ENCODE peak calls at places on chromosomes 6 and 20, in ten cellular contexts. B, X, U, K, N, Q, F, J, V and O are unnamed samples.

GRCh38 chr6:129860901-129861665 is at the start of gene TMEM244:
- DNase-seq in B (no peak), X (peak), U (no peak), K (peak), N (peak), Q (peak), F (no peak), J (no peak), V (no peak), O (no peak)

GRCh38 chr20:41497186-41497895 is 120.8 kb downstream of the CHD6 start:
- DNase-seq in B (no peak), X (no peak), U (peak), K (no peak), N (no peak), Q (no peak), F (no peak), J (no peak), V (no peak), O (no peak)

GRCh38 chr6:25022140-25022553 is 86.4 kb upstream of the RIPOR2 start:
- DNase-seq in B (peak), X (peak), U (no peak), K (peak), N (peak), Q (no peak), F (no peak), J (no peak), V (no peak), O (peak)

GRCh38 chr6:39785281-39785680 is 6.9 kb upstream of the DAAM2 start:
- DNase-seq in B (no peak), X (no peak), U (no peak), K (no peak), N (no peak), Q (no peak), F (no peak), J (no peak), V (no peak), O (no peak)

GRCh38 chr6:111985202-111985731 is 68.6 kb upstream of the CCN6 start:
- DNase-seq in B (peak), X (peak), U (peak), K (peak), N (peak), Q (peak), F (peak), J (peak), V (peak), O (peak)

GRCh38 chr20:3172933-3173581 is at the start of gene LZTS3:
- DNase-seq in B (peak), X (peak), U (peak), K (peak), N (peak), Q (peak), F (no peak), J (peak), V (no peak), O (peak)

GRCh38 chr20:9068232-9068781 is 580 bp upstream of the PLCB4 start:
- DNase-seq in B (peak), X (no peak), U (peak), K (peak), N (no peak), Q (no peak), F (no peak), J (peak), V (no peak), O (no peak)

GRCh38 chr6:107928984-107929383 is 29.0 kb downstream of the SEC63 start:
- DNase-seq in B (no peak), X (no peak), U (no peak), K (no peak), N (no peak), Q (no peak), F (no peak), J (no peak), V (no peak), O (no peak)

GRCh38 chr20:49501917-49502316 is 19.4 kb upstream of the KCNB1 start:
- DNase-seq in B (peak), X (peak), U (no peak), K (peak), N (peak), Q (peak), F (no peak), J (no peak), V (no peak), O (peak)

GRCh38 chr20:54306985-54307710 is 99.3 kb downstream of the PFDN4 start:
- DNase-seq in B (no peak), X (no peak), U (no peak), K (no peak), N (no peak), Q (no peak), F (no peak), J (no peak), V (no peak), O (no peak)

GRCh38 chr6:98842489-98843180 is 8.3 kb downstream of the POU3F2 start:
- DNase-seq in B (no peak), X (no peak), U (no peak), K (no peak), N (no peak), Q (no peak), F (no peak), J (no peak), V (no peak), O (no peak)

GRCh38 chr6:45541934-45542333 is 164.2 kb upstream of the SUPT3H start:
- DNase-seq in B (peak), X (no peak), U (no peak), K (no peak), N (no peak), Q (no peak), F (no peak), J (no peak), V (no peak), O (no peak)

GRCh38 chr6:51093899-51094665 is 275.4 kb downstream of the TFAP2B start:
- DNase-seq in B (no peak), X (no peak), U (no peak), K (peak), N (no peak), Q (no peak), F (no peak), J (no peak), V (no peak), O (no peak)

GRCh38 chr6:65979120-65979519 is 272.1 kb upstream of the EYS start:
- DNase-seq in B (no peak), X (no peak), U (no peak), K (no peak), N (no peak), Q (no peak), F (no peak), J (no peak), V (no peak), O (peak)

GRCh38 chr20:32474967-32475819 is 109.9 kb downstream of the NOL4L start:
- DNase-seq in B (peak), X (peak), U (peak), K (peak), N (peak), Q (peak), F (peak), J (peak), V (peak), O (peak)

GRCh38 chr6:134317471-134318131 is at the start of gene SGK1:
- DNase-seq in B (peak), X (peak), U (peak), K (peak), N (peak), Q (peak), F (no peak), J (no peak), V (no peak), O (peak)

DNA sequence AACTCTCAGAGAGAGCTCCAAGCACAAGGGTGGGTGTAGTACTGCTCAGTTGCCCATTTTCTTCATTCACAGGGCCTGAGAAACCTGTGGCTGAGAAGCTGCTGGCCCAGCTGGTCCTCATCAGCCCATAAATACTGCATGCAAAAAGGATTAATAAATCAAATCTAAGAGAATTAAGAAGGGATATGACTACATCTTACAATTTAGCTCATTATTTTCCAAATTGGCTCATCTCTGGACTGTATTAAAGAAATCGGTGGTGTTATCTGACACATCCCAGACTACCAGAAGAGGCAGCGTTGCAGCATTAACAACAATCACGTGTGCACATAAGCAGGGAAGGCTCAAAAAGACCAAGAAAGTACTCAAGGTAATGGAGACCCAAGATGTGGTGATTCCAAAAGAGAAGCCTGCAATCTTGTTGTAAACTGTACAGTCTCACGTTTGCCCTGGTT is 90.7 kb downstream of the CD24 start:
- DNase-seq in B (no peak), X (no peak), U (peak), K (peak), N (no peak), Q (no peak), F (no peak), J (no peak), V (no peak), O (no peak)
- TF ChIP-seq CTCF in B (no peak), X (no peak), U (peak), K (peak), N (no peak), Q (no peak), F (no peak), J (no peak), V (peak), O (no peak)

GRCh38 chr6:168441434-168442391 is 729 bp downstream of the SMOC2 start:
- DNase-seq in B (no peak), X (no peak), U (no peak), K (no peak), N (no peak), Q (no peak), F (no peak), J (no peak), V (no peak), O (no peak)
- H3K4me3 ChIP-seq in B (peak), X (no peak), U (peak), K (no peak), N (peak), Q (no peak), F (no peak), J (peak), V (no peak), O (no peak)

GRCh38 chr6:157198425-157199279 is 124.7 kb downstream of the TMEM242 start:
- DNase-seq in B (peak), X (peak), U (peak), K (peak), N (peak), Q (no peak), F (no peak), J (peak), V (peak), O (peak)
- TF ChIP-seq CTCF in B (no peak), X (no peak), U (no peak), K (no peak), N (no peak), Q (no peak), F (no peak), J (no peak), V (no peak), O (no peak)

GRCh38 chr6:27156874-27157460 is 90.5 kb upstream of the PRSS16 start:
- DNase-seq in B (no peak), X (peak), U (no peak), K (no peak), N (no peak), Q (no peak), F (no peak), J (no peak), V (no peak), O (no peak)

GRCh38 chr6:27159725-27160124 is 87.8 kb upstream of the PRSS16 start:
- DNase-seq in B (no peak), X (no peak), U (no peak), K (no peak), N (no peak), Q (no peak), F (no peak), J (no peak), V (no peak), O (no peak)

GRCh38 chr6:27161115-27161514 is 86.4 kb upstream of the PRSS16 start:
- DNase-seq in B (no peak), X (no peak), U (no peak), K (no peak), N (no peak), Q (no peak), F (no peak), J (no peak), V (no peak), O (no peak)

GRCh38 chr6:27157461-27158315 is 89.8 kb upstream of the PRSS16 start:
- DNase-seq in B (peak), X (peak), U (peak), K (peak), N (peak), Q (peak), F (no peak), J (peak), V (peak), O (peak)

GRCh38 chr6:27158316-27158643 is 89.2 kb upstream of the PRSS16 start:
- DNase-seq in B (no peak), X (no peak), U (no peak), K (no peak), N (no peak), Q (no peak), F (no peak), J (no peak), V (no peak), O (no peak)
- H3K4me3 ChIP-seq in B (no peak), X (no peak), U (no peak), K (no peak), N (no peak), Q (no peak), F (peak), J (peak), V (peak), O (no peak)

GRCh38 chr6:125793280-125793679 is 2.5 kb downstream of the NCOA7 start:
- DNase-seq in B (peak), X (peak), U (no peak), K (no peak), N (peak), Q (no peak), F (no peak), J (no peak), V (no peak), O (peak)
- TF ChIP-seq CTCF in B (no peak), X (no peak), U (no peak), K (no peak), N (no peak), Q (no peak), F (no peak), J (no peak), V (no peak), O (no peak)

DNA sequence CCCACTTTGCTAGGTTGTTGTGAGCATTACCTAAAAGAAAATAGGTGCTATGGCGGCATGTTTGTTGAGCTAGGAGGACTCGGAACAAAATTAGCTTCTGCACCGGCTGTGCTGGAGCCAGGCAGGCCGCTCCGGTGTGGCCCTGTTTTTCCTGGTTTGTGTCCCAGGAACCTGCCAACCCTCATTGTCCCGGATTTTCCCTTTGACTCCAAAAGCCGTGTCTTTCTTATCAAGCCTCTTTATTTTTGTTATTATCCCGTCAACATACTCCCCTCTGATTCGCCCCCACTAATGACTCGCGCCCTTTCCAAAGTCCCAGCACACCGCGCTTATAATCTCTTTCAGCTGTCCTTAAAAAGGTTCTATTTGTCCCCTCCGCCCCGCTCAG is 117.0 kb downstream of the MYLK4 start:
- DNase-seq in B (no peak), X (no peak), U (no peak), K (no peak), N (no peak), Q (no peak), F (no peak), J (no peak), V (no peak), O (no peak)
- H3K4me3 ChIP-seq in B (peak), X (peak), U (peak), K (peak), N (peak), Q (peak), F (no peak), J (peak), V (no peak), O (peak)

DNA sequence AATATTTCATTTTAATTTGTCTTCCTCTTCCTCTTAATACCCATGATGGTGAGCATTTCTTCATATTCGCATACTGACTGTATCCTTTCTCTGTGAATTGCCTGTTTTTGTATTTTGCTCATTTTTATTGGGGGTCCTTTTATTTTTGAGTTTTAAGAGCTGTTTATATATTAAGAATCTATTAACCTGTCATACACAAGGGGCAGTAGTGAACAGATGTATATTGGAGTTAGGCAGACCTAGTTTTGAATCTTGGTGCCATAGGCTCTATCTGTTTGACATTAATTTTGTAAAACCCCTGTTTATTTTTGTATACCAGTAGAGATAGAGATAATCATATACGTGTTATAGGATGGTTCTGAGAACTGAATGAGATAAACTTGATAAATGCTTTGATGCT is 3.1 kb upstream of the WFDC5 start:
- DNase-seq in B (no peak), X (no peak), U (no peak), K (no peak), N (no peak), Q (no peak), F (no peak), J (no peak), V (no peak), O (no peak)
- TF ChIP-seq CTCF in B (peak), X (peak), U (no peak), K (no peak), N (peak), Q (peak), F (peak), J (no peak), V (peak), O (peak)

GRCh38 chr20:64084209-64085152 is at the start of gene LKAAEAR1:
- DNase-seq in B (no peak), X (no peak), U (peak), K (no peak), N (no peak), Q (no peak), F (no peak), J (no peak), V (no peak), O (no peak)

GRCh38 chr20:64082126-64082638 is 2.0 kb downstream of the LKAAEAR1 start:
- DNase-seq in B (no peak), X (no peak), U (no peak), K (no peak), N (no peak), Q (no peak), F (no peak), J (no peak), V (no peak), O (no peak)

GRCh38 chr20:64083380-64084208 is 604 bp downstream of the LKAAEAR1 start:
- DNase-seq in B (peak), X (peak), U (peak), K (peak), N (peak), Q (peak), F (no peak), J (peak), V (peak), O (peak)

GRCh38 chr20:64081620-64081964 is 1.7 kb downstream of the OPRL1 start:
- DNase-seq in B (no peak), X (no peak), U (no peak), K (no peak), N (no peak), Q (no peak), F (no peak), J (no peak), V (no peak), O (no peak)

DNA sequence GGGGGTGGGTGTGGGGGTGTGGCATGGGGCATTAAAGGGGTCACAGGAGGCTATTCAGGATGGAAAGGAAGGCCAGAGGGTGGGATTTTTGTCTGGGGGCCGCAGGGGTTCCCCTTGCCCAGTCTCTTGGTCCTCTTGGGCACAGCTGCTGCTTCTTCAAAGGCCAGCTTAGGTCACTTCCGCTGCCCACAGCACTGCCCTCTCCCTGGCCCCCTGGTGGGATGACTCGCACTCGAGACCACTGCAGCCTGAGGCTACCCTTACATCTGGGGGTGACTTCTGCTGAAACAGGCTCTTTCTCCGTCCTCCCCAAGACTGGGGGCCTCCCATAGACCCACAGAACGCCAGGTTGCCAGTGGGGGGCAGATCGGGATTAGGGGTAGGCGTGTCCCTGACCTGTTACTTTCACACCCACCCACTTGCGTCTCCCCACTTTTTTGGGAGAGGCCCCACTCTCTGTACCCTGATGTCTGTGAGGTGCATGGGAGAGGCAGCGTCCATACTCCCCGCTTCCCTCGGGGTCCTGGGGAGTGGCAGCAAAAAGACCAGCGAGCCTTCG is 1.3 kb downstream of the LKAAEAR1 start:
- DNase-seq in B (no peak), X (no peak), U (no peak), K (no peak), N (no peak), Q (no peak), F (no peak), J (no peak), V (no peak), O (no peak)
- H3K4me3 ChIP-seq in B (peak), X (peak), U (peak), K (no peak), N (no peak), Q (peak), F (no peak), J (peak), V (peak), O (peak)

DNA sequence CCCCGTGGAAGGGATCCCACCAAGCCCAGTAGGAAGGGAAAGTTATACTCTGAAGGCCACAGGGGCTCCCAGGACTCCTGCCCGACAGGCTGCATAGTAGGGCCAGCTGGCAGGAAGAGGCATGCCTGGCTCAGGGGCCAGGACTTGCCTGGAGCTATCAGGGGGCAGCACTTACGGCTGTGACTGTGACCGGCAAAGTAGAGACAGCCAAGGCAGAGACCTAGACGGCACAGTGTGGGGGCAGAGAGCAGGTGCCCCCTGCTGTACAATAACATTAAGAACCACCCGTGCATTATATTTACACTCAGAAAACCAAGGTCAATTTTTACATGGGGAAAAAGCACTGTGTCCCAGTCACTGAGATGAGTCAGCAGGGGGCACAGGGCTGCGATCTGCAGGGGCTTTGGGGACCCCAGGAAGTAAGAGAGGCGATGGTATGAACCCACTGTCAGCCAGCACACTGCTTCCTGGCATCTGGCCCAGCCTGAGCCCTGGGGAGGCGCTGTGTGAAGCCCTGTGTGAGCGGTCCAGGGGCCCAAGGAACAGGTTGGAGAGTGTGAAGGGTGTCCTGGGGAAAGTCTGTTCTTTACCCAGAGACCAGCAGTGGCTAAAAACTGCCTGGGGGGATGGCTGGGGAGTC is 9.9 kb downstream of the CCDC167 start:
- DNase-seq in B (no peak), X (no peak), U (no peak), K (no peak), N (no peak), Q (peak), F (no peak), J (no peak), V (no peak), O (no peak)
- TF ChIP-seq CTCF in B (peak), X (peak), U (no peak), K (peak), N (peak), Q (peak), F (peak), J (no peak), V (no peak), O (peak)